ENCODE peak calls at places on chromosomes 12 and 14, in four cellular contexts. N is A549, J is H1, Z is heart right ventricle. Y is an unnamed sample. For H3K4me1, the result is how much of the 10 kb centered on the place peaks cover.

GRCh38 chr14:91244501-91244901 is at the start of gene GPR68:
- DNase-seq in N (no peak), J (peak), Z (peak), Y (peak)

GRCh38 chr12:34403706-34404376 is 381.5 kb downstream of the ALG10 start:
- DNase-seq in J (peak), Z (no peak), N (no peak), Y (peak)

GRCh38 chr12:121795029-121795977 is 1.8 kb upstream of the RHOF start:
- DNase-seq in Z (peak), J (peak), N (peak), Y (peak)

GRCh38 chr12:38053655-38054464 is 262.7 kb upstream of the ALG10B start:
- DNase-seq in J (no peak), N (peak), Z (no peak), Y (peak)

GRCh38 chr14:22383515-22384166 is 205.4 kb downstream of the DAD1 start:
- DNase-seq in J (no peak), Z (no peak), N (no peak), Y (no peak)

GRCh38 chr12:92470608-92471021 is 232.2 kb upstream of the PLEKHG7 start:
- DNase-seq in J (no peak), Z (no peak), N (no peak), Y (no peak)

GRCh38 chr12:124294686-124295315 is at the start of gene RFLNA:
- DNase-seq in N (no peak), J (peak), Z (no peak), Y (peak)

GRCh38 chr12:27434673-27435565 is 11.6 kb upstream of the SMCO2 start:
- DNase-seq in J (no peak), N (no peak), Z (no peak), Y (peak)

GRCh38 chr14:96136361-96136760 is 68.3 kb upstream of the BDKRB2 start:
- DNase-seq in Z (no peak), N (peak), J (no peak), Y (no peak)

GRCh38 chr12:42588981-42589464 is 523 bp downstream of the PRICKLE1 start:
- DNase-seq in J (peak), Z (peak), N (peak), Y (no peak)

GRCh38 chr12:47835017-47835830 is 15.5 kb upstream of the HDAC7 start:
- DNase-seq in J (no peak), Z (no peak), N (no peak), Y (no peak)

GRCh38 chr12:116393859-116394650 is 116.6 kb upstream of the MED13L start:
- DNase-seq in N (no peak), J (no peak), Z (no peak), Y (no peak)

GRCh38 chr14:68230941-68231717 is 411.6 kb downstream of the RAD51B start:
- DNase-seq in Z (no peak), N (peak), J (no peak), Y (no peak)

GRCh38 chr14:49768301-49769121 is 558 bp downstream of the KLHDC2 start:
- DNase-seq in N (peak), J (peak), Z (peak), Y (peak)

GRCh38 chr12:105418232-105418631 is 87.7 kb downstream of the C12orf75 start:
- DNase-seq in Z (no peak), J (no peak), N (peak), Y (no peak)

GRCh38 chr12:105418821-105419291 is 88.4 kb downstream of the C12orf75 start:
- DNase-seq in N (no peak), J (no peak), Z (no peak), Y (no peak)

GRCh38 chr12:105419606-105420005 is 89.1 kb downstream of the C12orf75 start:
- DNase-seq in Z (no peak), J (no peak), N (no peak), Y (no peak)

GRCh38 chr12:105420046-105420445 is 89.6 kb downstream of the C12orf75 start:
- DNase-seq in Z (no peak), J (no peak), N (no peak), Y (no peak)

GRCh38 chr12:105417732-105418131 is 87.2 kb downstream of the C12orf75 start:
- DNase-seq in N (no peak), Z (no peak), J (no peak), Y (no peak)
- TF ChIP-seq CTCF in N (no peak), Z (no peak), J (no peak), Y (no peak)

GRCh38 chr14:104698688-104699425 is 9.4 kb downstream of the INF2 start:
- DNase-seq in J (no peak), Z (peak), N (no peak), Y (no peak)
- H3K4me3 ChIP-seq in J (no peak), Z (peak), N (no peak), Y (no peak)

GRCh38 chr14:72892103-72892878 is 1.6 kb downstream of the DPF3 start:
- DNase-seq in J (no peak), Z (no peak), N (no peak), Y (peak)
- H3K4me1 ChIP-seq in J (under half), Z (half or more), N (under half), Y (under half)

DNA sequence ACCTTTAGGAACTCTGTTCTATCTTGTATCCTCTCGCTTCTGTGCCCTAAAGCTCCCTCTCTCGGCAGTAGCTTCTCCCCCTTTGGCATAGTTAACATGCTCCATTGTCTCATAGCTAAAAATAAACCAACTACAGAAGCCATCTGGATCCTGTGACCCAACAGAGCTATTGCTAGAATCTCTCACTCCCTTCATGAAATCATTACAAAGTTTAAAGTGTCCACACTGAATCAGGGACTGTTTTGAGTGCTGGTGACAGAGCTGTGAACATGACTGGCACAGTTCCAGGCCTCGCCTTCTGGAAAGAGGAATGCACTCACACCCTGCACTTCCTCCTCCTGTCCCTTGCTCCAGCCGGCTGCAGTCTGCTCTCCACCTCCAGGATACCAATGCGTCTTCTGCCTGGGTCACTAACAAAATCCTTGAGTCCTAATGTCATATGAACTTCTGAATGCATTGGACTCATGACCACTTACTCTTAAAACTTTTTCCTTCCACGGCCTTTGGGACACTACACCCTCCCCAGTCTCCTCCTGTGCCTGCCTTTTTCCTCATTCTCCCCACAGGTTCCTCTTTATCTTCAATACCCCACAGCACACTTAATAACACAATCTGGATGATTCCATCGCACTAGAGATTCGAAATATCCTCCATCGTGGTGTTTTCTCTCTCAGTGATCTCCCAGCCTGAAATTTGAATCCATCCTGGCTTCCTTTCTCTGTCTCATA is 13.2 kb downstream of the PLBD1 start:
- DNase-seq in N (peak), J (no peak), Z (peak), Y (peak)
- TF ChIP-seq CTCF in N (no peak), J (no peak), Z (peak), Y (peak)

GRCh38 chr12:113467514-113468364 is 3.9 kb downstream of the LHX5 start:
- DNase-seq in J (peak), N (peak), Z (no peak), Y (no peak)

GRCh38 chr12:113468365-113469223 is 3.1 kb downstream of the LHX5 start:
- DNase-seq in J (peak), Z (no peak), N (no peak), Y (no peak)

GRCh38 chr12:113466770-113467153 is 4.9 kb downstream of the LHX5 start:
- DNase-seq in Z (no peak), N (no peak), J (no peak), Y (no peak)

GRCh38 chr12:113465808-113466769 is 5.6 kb downstream of the LHX5 start:
- DNase-seq in Z (no peak), N (no peak), J (peak), Y (no peak)

GRCh38 chr12:113467154-113467513 is 4.5 kb downstream of the LHX5 start:
- DNase-seq in N (no peak), Z (no peak), J (peak), Y (no peak)
- H3K4me3 ChIP-seq in N (no peak), Z (peak), J (peak), Y (no peak)